ENCODE peak calls at places on chromosomes 6 and 20, in eight cellular contexts. Q is SW480; R is putamen; K is NCI-H1417; O is stimulated activated naive CD8-positive, alpha-beta T cell treated with anti-CD3 and anti-CD28 coated beads, Interleukin-15, amount 100 ng/mL, for 72 hours; Z is EH; J is activated CD8-positive, alpha-beta T cell treated with anti-CD3 and anti-CD28 coated beads, Interleukin-2, amount 10 ng/mL, durations not matched to agents 7 days and 5 days; W is astrocyte of the cerebellum. G is an unnamed sample.

GRCh38 chr6:116512155-116512559 is 718 bp downstream of the CALHM5 start:
- DNase-seq in Q (no peak), R (no peak), K (peak), O (no peak), Z (peak), J (no peak), W (no peak), G (no peak)

GRCh38 chr6:51292659-51293058 is 474.0 kb downstream of the TFAP2B start:
- DNase-seq in Q (peak), R (no peak), K (no peak), O (no peak), Z (no peak), J (no peak), W (peak), G (no peak)

GRCh38 chr20:52539891-52540290 is 348.3 kb upstream of the ZFP64 start:
- DNase-seq in Q (peak), R (no peak), K (peak), O (no peak), Z (no peak), J (no peak), W (no peak), G (no peak)

GRCh38 chr6:138465007-138465645 is 34.2 kb downstream of the NHSL1 start:
- DNase-seq in Q (peak), R (no peak), K (no peak), O (no peak), Z (peak), J (no peak), W (peak), G (no peak)

GRCh38 chr20:45944151-45944964 is 9.9 kb downstream of the PCIF1 start:
- DNase-seq in Q (no peak), R (peak), K (no peak), O (no peak), Z (no peak), J (no peak), W (no peak), G (no peak)

GRCh38 chr6:35674594-35674993 is 14.1 kb downstream of the FKBP5 start:
- DNase-seq in Q (no peak), R (no peak), K (peak), O (no peak), Z (no peak), J (no peak), W (no peak), G (no peak)

GRCh38 chr6:169231790-169232506 is 21.7 kb downstream of the THBS2 start:
- DNase-seq in Q (no peak), R (no peak), K (no peak), O (no peak), Z (no peak), J (no peak), W (no peak), G (no peak)

GRCh38 chr6:40160826-40161225 is 226.6 kb upstream of the MOCS1 start:
- DNase-seq in Q (no peak), R (no peak), K (peak), O (no peak), Z (no peak), J (no peak), W (no peak), G (no peak)

GRCh38 chr6:100456881-100457220 is 7.9 kb downstream of the SIM1 start:
- DNase-seq in Q (no peak), R (no peak), K (no peak), O (no peak), Z (no peak), J (no peak), W (no peak), G (no peak)

GRCh38 chr6:109978174-109979032 is at the start of gene GPR6:
- DNase-seq in Q (no peak), R (peak), K (peak), O (peak), Z (peak), J (peak), W (peak), G (peak)